ENCODE peak calls at places on chromosome 4, in five cellular contexts. F is Peyer's patch, K is A549, H is sigmoid colon, Y is stomach. I is an unnamed sample.

GRCh38 chr4:182578402-182578801 is 335.2 kb downstream of the TENM3 start:
- DNase-seq in F (no peak), K (peak), H (no peak), Y (no peak), I (no peak)

GRCh38 chr4:150308824-150309472 is 230.7 kb downstream of the DCLK2 start:
- DNase-seq in F (no peak), K (peak), H (no peak), Y (no peak), I (no peak)

GRCh38 chr4:30943356-30943755 is 223.2 kb downstream of the PCDH7 start:
- DNase-seq in F (no peak), K (no peak), H (no peak), Y (no peak), I (no peak)

GRCh38 chr4:16693040-16693506 is 205.4 kb downstream of the LDB2 start:
- DNase-seq in F (no peak), K (no peak), H (peak), Y (no peak), I (peak)

GRCh38 chr4:158068063-158068462 is 104.8 kb downstream of the GASK1B start:
- DNase-seq in F (no peak), K (no peak), H (no peak), Y (no peak), I (no peak)

GRCh38 chr4:17368408-17368807 is 143.5 kb downstream of the QDPR start:
- DNase-seq in F (no peak), K (no peak), H (no peak), Y (no peak), I (no peak)

GRCh38 chr4:112952301-112952700 is 97.2 kb upstream of the ANK2 start:
- DNase-seq in F (no peak), K (no peak), H (no peak), Y (no peak), I (no peak)

GRCh38 chr4:184163813-184164212 is 53.9 kb downstream of the ENPP6 start:
- DNase-seq in F (no peak), K (peak), H (no peak), Y (peak), I (peak)

GRCh38 chr4:17511041-17511949 is 595 bp downstream of the QDPR start:
- DNase-seq in F (peak), K (peak), H (peak), Y (peak), I (peak)

GRCh38 chr4:84965558-84966381 is 720 bp downstream of the WDFY3 start:
- DNase-seq in F (peak), K (peak), H (peak), Y (peak), I (peak)

GRCh38 chr4:175346381-175346780 is 428.2 kb downstream of the ADAM29 start:
- DNase-seq in F (no peak), K (peak), H (no peak), Y (no peak), I (no peak)

GRCh38 chr4:48138936-48139335 is 4.9 kb upstream of the TXK start:
- DNase-seq in F (no peak), K (no peak), H (no peak), Y (no peak), I (no peak)

GRCh38 chr4:144313370-144313769 is 172.9 kb upstream of the GYPA start:
- DNase-seq in F (no peak), K (peak), H (no peak), Y (no peak), I (no peak)
- TF ChIP-seq CTCF in F (no peak), K (no peak), H (no peak), Y (no peak), I (no peak)

GRCh38 chr4:10741961-10742699 is 57.6 kb upstream of the CLNK start:
- DNase-seq in F (no peak), K (no peak), H (no peak), Y (no peak), I (no peak)

GRCh38 chr4:10743357-10743756 is 58.8 kb upstream of the CLNK start:
- DNase-seq in F (no peak), K (no peak), H (no peak), Y (no peak), I (no peak)

GRCh38 chr4:10747186-10747585 is 62.6 kb upstream of the CLNK start:
- DNase-seq in F (no peak), K (no peak), H (no peak), Y (no peak), I (no peak)

GRCh38 chr4:10750714-10751113 is 66.1 kb upstream of the CLNK start:
- DNase-seq in F (no peak), K (no peak), H (no peak), Y (no peak), I (no peak)

DNA sequence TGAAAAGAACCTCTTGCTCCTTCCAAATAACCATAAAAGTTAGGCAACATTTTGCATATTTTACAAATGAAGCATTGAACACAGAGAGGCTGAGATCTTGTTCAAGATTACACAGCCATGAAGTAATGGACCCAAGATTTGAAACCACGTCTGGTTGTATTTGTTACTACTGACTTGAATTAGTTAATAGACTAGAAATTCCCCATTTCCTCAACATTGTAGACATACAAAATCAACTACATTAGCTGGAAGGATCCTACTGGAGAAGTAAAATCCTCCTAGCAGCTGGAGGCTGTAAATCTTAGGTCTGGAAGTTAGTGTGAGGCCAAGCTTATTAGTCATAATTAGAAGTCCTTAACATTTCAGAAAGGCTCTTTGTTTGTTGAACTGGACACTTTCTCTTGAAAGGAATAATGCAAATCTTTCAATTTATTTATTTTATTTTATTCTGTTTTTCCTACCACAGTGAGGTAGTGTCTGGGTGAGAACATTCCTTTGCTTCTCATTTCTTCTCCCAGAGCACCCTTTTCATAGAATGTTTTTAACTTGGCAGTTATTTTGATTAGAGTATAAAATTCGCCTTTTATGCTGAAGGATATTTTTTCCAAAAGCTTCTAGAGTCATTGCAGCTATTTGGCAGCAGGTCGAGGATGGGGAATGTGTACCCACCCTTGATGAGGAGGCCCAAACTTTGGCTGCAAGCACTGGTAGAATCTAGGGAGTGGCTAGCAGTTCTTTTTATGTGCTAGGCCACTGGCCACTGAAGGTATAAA is 62.0 kb upstream of the CLNK start:
- DNase-seq in F (no peak), K (no peak), H (no peak), Y (no peak), I (no peak)
- H3K27ac ChIP-seq in F (no peak), K (no peak), H (peak), Y (no peak), I (no peak)

DNA sequence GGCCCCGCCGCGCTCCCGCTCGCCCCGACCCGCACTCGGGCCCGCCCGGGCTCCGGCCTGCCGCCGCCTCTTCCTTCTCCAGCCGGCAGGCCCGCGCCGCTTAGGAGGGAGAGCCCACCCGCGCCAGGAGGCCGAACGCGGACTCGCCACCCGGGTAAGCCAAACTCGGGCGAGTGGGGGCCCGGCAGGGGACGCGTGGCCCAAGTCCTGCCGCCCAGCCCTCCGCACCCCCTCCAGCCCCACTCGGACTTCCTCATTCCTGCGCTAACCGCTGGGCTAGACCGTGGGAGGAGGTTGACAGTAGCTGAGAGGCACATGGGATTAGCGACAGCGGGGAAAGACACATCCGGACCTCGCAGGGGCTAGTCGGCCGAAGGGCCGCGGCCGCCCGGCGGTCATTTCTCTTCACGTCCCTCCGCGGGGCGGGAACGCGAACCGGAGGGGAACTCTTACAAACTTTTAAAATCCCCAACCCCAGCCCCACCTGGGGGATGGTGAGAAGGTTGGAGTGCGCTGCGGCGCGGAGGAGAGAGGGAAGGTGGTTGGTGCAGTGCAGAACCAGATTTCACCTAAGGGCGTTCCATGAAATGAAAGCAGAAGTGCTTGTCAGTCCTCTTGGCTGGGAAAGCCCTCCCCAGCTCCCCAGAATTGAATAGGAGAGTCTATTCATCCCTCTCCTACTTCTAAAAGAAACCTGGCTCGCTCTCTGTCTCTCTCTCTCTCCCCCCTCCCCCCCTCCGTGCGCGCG is 650 bp downstream of the NFKB1 start:
- DNase-seq in F (peak), K (peak), H (peak), Y (peak), I (peak)
- TF ChIP-seq POLR2A in F (peak), K (peak), H (peak), Y (no peak), I (peak)

DNA sequence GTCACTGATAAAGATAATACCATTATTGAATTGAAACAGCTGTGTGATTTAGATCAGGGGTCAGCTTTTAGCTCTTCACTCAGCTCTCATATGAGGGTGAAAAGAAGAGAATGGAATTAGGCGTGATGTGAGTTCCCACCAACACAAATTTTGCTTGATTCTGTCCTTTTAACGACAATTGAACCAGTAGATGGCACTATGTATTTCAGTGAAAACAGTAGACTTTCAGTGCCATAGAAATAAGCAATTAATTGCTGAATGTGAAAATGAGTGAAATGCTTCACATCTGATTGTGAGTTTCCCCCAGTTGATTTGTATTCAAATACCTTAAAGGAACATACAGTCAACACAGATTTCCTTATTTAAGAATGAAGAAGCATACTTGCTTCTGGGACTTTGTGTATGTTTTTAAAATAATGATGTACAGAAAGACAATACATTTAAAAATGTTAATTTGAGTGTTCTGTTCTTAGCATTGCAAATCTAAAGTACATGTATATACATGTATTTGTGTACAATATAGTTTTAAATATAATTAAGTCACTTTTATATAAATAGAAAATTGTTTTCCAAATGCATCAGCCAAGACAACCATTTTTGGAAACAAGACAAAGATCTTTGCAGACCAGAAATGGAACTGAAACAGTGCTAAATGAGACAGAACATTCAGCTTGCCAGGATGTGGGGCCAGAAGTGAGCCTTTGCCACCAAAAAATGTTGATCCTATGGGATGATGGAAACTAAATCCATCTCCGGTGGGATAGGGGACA is 178.8 kb downstream of the SNCA start:
- DNase-seq in F (no peak), K (no peak), H (no peak), Y (no peak), I (no peak)
- TF ChIP-seq CTCF in F (no peak), K (peak), H (no peak), Y (no peak), I (peak)

DNA sequence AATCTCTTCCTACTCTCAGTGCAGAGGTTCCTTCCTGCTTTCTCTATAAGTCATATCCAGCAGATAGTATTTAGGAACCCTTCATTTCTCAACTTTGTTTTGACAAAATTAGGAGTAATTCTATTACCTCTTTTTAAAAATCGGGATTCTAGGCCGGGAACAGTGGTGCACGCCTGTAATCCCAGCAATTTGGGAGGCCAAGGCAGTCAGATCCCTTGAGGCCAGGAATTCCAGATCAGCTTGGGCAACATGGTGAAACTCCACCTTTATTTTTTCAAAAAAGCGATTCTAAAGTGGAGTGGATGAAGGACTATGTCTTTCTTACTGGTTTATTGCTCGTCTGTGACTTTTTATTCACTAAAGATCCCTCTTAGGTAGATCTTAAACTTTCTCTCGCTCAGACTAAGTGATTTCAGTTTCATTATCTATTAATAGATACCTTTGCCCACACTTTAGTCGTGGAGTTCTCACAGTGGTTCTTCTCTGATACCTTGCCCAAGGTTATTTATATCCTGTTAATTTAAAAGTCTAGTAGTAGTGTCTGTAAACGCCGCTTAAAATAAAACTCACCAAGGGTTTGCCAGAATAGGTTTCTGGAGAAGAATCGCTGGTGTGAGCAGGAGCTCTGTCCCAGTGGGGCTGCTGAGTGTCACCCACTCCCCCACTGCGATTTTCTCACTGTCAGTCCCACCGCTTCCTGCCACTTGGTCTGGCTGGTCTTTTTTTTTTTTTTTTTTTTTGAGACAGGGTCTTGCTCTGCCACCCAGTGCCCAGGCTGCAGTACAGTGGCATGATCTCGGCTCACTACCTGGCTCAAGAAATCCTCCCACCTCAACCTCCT is 27.0 kb upstream of the TMEM131L start:
- DNase-seq in F (no peak), K (no peak), H (no peak), Y (no peak), I (no peak)
- H3K27ac ChIP-seq in F (peak), K (no peak), H (peak), Y (peak), I (no peak)

DNA sequence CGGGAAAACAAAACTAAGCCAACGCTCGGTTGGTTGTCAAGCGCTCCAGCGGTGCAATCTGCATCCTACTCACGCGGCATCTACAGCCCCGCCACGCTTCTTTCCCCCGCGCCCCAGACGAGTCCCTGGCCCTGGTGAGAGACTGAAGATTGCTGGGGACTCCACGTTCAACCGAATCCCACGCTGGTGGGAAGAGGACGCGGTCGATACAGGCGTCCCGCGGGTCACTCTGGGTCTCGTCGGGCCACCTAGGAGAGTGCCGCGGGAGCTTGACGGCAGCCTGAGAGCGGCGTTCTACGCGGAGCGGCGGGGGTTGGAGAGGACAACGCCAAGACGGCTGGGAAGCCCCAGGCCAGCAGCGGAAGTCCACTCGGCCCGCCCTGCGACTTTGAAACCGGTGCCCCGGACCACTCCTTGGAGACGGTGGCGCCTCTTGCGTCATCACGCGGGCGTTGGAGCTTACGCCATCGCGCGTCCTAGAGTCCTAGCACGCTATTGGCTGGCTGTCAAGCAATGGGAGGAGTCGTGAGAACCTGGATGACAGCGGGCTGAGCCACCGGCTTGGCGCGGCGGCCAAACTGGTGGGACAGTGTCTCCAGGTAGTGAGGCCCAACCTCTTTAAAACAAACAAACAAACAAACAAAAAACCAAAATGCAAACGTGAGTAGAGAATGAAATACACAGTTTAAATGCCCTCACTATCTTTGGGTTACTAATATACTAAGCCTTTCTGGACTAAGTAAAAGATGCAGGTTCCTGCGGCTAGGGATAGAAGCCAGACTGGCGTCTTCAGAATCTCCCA is at the start of gene SCLT1:
- DNase-seq in F (peak), K (peak), H (peak), Y (peak), I (peak)
- TF ChIP-seq POLR2A in F (peak), K (peak), H (peak), Y (no peak), I (peak)

GRCh38 chr4:3501825-3502425 is 30.3 kb downstream of the LRPAP1 start:
- DNase-seq in F (no peak), K (no peak), H (no peak), Y (no peak), I (no peak)
- TF ChIP-seq CTCF in F (no peak), K (no peak), H (no peak), Y (no peak), I (no peak)

DNA sequence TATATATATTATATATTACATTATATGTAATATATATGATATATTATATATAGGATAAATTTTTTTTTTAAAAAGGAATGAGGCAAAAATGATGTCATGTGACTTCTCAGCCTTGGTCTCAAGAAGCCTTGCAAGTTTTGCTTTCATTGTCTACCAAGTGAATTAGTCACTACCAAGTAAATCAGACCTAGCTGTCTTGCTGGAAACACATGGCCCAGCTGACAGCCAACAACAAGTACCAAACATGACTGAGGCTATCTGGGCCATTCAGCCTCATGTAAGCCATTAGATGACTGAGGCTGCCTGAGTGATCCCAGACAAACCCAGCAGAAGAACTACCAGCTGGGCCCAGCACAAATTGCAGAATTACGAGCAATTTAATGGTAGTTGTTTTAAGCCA is 44.9 kb downstream of the HAND2 start:
- DNase-seq in F (no peak), K (no peak), H (no peak), Y (no peak), I (no peak)
- H3K27ac ChIP-seq in F (no peak), K (no peak), H (no peak), Y (no peak), I (no peak)

GRCh38 chr4:88211473-88212252 is 53.2 kb upstream of the ABCG2 start:
- DNase-seq in F (no peak), K (peak), H (no peak), Y (peak), I (peak)
- TF ChIP-seq POLR2A in F (no peak), K (no peak), H (no peak), Y (no peak), I (no peak)

I was measured in testis.